ENCODE peak calls at places on chromosomes 16 and 17, in six cellular contexts. K is CD4-positive, alpha-beta T cell; L is cardiac muscle cell; X is mucosa of descending colon; F is B cell; W is glutamatergic neuron. S is an unnamed sample.

GRCh38 chr17:43360376-43360738 is 38.4 kb upstream of the ARL4D start:
- DNase-seq in W (no peak), X (no peak), L (peak; percentile 88), F (peak; percentile 51), K (peak; percentile 58), S (peak; percentile 84)

GRCh38 chr17:43034623-43035293 is 9.7 kb downstream of the RND2 start:
- DNase-seq in L (no peak), F (no peak), K (no peak), W (peak; percentile 69), X (no peak), S (no peak)

GRCh38 chr17:80431246-80432195 is 16.6 kb downstream of the ENDOV start:
- DNase-seq in F (no peak), K (no peak), L (no peak), W (no peak), X (no peak), S (peak; percentile 40)

GRCh38 chr17:31858647-31859486 is at the start of gene COPRS:
- DNase-seq in W (peak; percentile 90), K (peak; percentile 77), F (peak; percentile 97), X (peak; percentile 92), L (peak; percentile 93), S (peak; percentile 88)

GRCh38 chr17:34656801-34657200 is 77.4 kb downstream of the TMEM132E start:
- DNase-seq in W (no peak), F (no peak), K (no peak), X (no peak), L (no peak), S (no peak)

GRCh38 chr16:35207059-35207999 is 1747.9 kb downstream of the TP53TG3F start:
- DNase-seq in W (no peak), K (no peak), L (no peak), X (no peak), F (no peak), S (no peak)

GRCh38 chr16:71846443-71846842 is 667 bp downstream of the ATXN1L start:
- DNase-seq in F (no peak), L (peak; percentile 27), K (no peak), X (peak; percentile 39), W (no peak), S (no peak)

GRCh38 chr17:50129303-50129945 is 536 bp downstream of the SAMD14 start:
- DNase-seq in K (peak; percentile 44), F (no peak), X (no peak), W (peak; percentile 82), L (peak; percentile 55), S (no peak)

GRCh38 chr17:7943291-7943690 is 11.3 kb downstream of the CNTROB start:
- DNase-seq in X (no peak), K (no peak), W (no peak), F (no peak), L (no peak), S (no peak)

GRCh38 chr16:50531359-50531758 is 16.8 kb upstream of the NKD1 start:
- DNase-seq in X (no peak), L (no peak), K (no peak), W (no peak), F (no peak), S (no peak)

GRCh38 chr17:65037157-65037556 is 19.4 kb downstream of the GNA13 start:
- DNase-seq in K (no peak), X (no peak), L (no peak), F (no peak), W (no peak), S (no peak)

GRCh38 chr16:50395763-50396710 is 27.2 kb upstream of the BRD7 start:
- DNase-seq in F (peak; percentile 14), L (no peak), W (no peak), K (peak; percentile 14), X (no peak), S (no peak)

GRCh38 chr17:56977673-56978395 is at the start of gene SCPEP1:
- DNase-seq in W (peak; percentile 85), L (peak; percentile 80), K (peak; percentile 81), X (peak; percentile 90), F (peak; percentile 96), S (peak; percentile 85)
- TF ChIP-seq CTCF in W (no peak), L (no peak), K (no peak), X (no peak), F (no peak), S (no peak)

DNA sequence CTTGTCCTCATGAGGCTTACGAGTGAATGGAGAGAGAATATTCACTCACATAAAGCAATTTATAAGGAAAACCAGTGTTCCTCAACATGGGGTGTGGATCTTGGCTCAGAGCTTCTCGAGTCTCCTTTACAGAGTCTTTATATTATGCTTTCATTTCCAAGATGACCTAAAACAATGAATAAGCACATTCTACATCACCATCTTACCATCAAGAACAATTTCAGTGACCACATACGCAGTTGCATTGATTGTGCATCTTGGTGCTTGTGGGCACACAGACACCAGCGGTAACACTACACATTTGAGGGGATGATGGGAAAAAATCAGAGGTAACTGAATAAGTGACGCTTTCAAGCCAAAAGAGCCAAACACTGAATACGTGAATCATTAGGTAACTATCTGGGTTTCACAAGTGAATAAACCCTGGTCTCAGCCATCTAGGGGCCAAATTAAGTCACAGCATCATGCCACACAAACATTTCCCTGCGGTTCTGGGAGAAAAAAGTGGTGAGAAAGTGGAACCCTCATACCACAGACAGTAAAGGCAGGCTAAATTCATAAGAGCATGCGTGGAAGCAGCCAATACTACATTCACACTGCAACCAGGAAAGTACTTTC is 9.4 kb downstream of the CWC25 start:
- DNase-seq in F (no peak), K (no peak), X (no peak), W (no peak), L (peak; percentile 52), S (no peak)
- TF ChIP-seq CTCF in F (peak; percentile 25), K (no peak), X (no peak), W (no peak), L (peak; percentile 41), S (peak; percentile 10)

GRCh38 chr16:30651124-30652004 is 604 bp downstream of the PRR14 start:
- DNase-seq in L (peak; percentile 75), W (peak; percentile 78), F (peak; percentile 94), K (peak; percentile 77), X (peak; percentile 86), S (peak; percentile 69)
- TF ChIP-seq CTCF in L (peak; percentile 51), W (peak; percentile 65), F (peak; percentile 85), K (peak; percentile 75), X (peak; percentile 79), S (peak; percentile 91)

GRCh38 chr17:40349477-40350409 is 14.8 kb downstream of the GJD3 start:
- DNase-seq in X (peak; percentile 43), F (no peak), L (peak; percentile 63), K (no peak), W (peak; percentile 31), S (no peak)
- TF ChIP-seq CTCF in X (no peak), F (no peak), L (no peak), K (no peak), W (no peak), S (no peak)

GRCh38 chr17:27494192-27495091 is 38.2 kb downstream of the KSR1 start:
- DNase-seq in L (peak; percentile 65), W (no peak), F (no peak), X (peak; percentile 87), K (no peak), S (peak; percentile 86)
- TF ChIP-seq CTCF in L (peak; percentile 21), W (no peak), F (no peak), X (no peak), K (no peak), S (no peak)

DNA sequence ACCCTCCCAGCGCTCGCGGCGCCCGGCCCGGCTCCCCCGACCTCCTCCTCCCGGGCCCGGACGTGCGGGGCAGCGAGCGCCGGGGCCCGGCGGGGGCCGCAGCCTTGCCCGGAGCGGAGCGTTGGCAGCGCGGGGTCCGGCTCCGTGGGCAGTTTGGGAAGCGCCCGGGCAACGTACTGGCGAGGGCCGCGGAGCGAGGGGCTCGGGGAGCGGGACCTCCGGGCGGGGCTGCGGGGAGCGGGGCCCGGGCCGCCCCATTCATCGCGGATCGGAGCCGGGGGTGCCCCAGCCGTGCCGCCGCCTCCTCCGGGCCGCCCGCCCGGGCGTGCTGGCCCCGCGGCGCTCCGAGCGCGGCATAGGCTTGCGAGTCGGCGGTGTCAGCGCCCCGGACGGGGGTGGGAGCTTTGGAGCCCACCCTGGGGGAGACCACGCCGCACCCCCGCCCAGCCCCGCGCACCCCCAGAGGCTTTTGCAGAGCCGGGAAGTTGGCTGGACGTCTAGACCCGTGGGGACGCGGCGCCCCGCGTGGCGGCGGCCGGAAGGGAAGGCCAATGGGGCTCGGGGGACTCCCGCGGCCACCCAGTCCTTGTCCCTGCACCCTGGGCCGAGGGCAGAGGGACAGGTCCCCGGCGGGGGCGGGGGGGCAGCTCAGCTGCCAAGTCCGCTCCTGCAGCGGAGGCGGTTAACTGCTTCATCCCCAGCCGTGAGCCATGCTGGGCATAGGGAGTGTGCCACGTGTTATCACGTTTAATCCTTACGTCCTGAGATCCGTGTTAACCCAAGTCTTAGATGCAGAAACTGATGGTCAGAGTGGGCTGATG is 852 bp downstream of the ZNF469 start:
- DNase-seq in K (no peak), F (peak; percentile 73), X (peak; percentile 39), L (peak; percentile 53), W (peak; percentile 56), S (peak; percentile 46)
- TF ChIP-seq CTCF in K (no peak), F (peak; percentile 24), X (no peak), L (peak; percentile 68), W (no peak), S (peak; percentile 41)

GRCh38 chr17:37094391-37094790 is 145.6 kb downstream of the AATF start:
- DNase-seq in K (no peak), X (no peak), F (no peak), W (no peak), L (no peak), S (no peak)
- TF ChIP-seq CTCF in K (no peak), X (no peak), F (no peak), W (no peak), L (no peak), S (no peak)

GRCh38 chr17:39097159-39097519 is 54.3 kb downstream of the PLXDC1 start:
- DNase-seq in K (no peak), L (no peak), X (no peak), F (no peak), W (no peak), S (no peak)

GRCh38 chr17:39095309-39095686 is 56.1 kb downstream of the PLXDC1 start:
- DNase-seq in X (no peak), K (no peak), W (no peak), F (no peak), L (peak; percentile 42), S (no peak)

GRCh38 chr17:39096435-39097158 is 54.8 kb downstream of the PLXDC1 start:
- DNase-seq in L (no peak), F (no peak), K (peak; percentile 24), X (no peak), W (no peak), S (no peak)

GRCh38 chr17:39092672-39093250 is 58.7 kb downstream of the PLXDC1 start:
- DNase-seq in K (peak; percentile 16), L (no peak), X (no peak), W (no peak), F (no peak), S (no peak)

GRCh38 chr17:39094607-39095308 is 56.7 kb downstream of the PLXDC1 start:
- DNase-seq in X (no peak), F (no peak), W (no peak), L (no peak), K (peak; percentile 34), S (no peak)
- TF ChIP-seq CTCF in X (no peak), F (no peak), W (no peak), L (no peak), K (no peak), S (no peak)

GRCh38 chr17:45889579-45889978 is 4.8 kb upstream of the MAPT start:
- DNase-seq in L (no peak), F (no peak), K (no peak), X (no peak), W (no peak), S (no peak)
- TF ChIP-seq CTCF in L (no peak), F (no peak), K (no peak), X (no peak), W (no peak), S (no peak)

S was measured in CD14-positive monocyte.